ENCODE peak calls at places on chromosomes 12 and 14, in eight cellular contexts. O, P, Q, M, H, Y, T and C are unnamed samples.
A peak's percentile ranks its signal among the peaks of the same experiment; 100 is the strongest.

GRCh38 chr14:90510208-90510607 is 113.4 kb downstream of the CALM1 start:
- DNase-seq in T (peak; percentile 72), M (no peak), Q (no peak), P (no peak), O (no peak), Y (no peak), H (no peak), C (no peak)

GRCh38 chr12:132872975-132873421 is 14.4 kb downstream of the CHFR start:
- DNase-seq in T (no peak), O (no peak), Y (no peak), Q (no peak), P (no peak), M (no peak), H (peak; percentile 16), C (peak; percentile 50)

GRCh38 chr12:62631531-62632520 is 165.2 kb downstream of the MON2 start:
- DNase-seq in P (peak; percentile 78), M (peak; percentile 83), H (no peak), Y (peak; percentile 63), T (peak; percentile 68), Q (peak; percentile 73), O (no peak), C (peak; percentile 50)

GRCh38 chr12:70364695-70365397 is 1.2 kb upstream of the KCNMB4 start:
- DNase-seq in T (no peak), P (no peak), Y (no peak), O (no peak), Q (no peak), H (no peak), M (no peak), C (peak; percentile 16)

GRCh38 chr12:58254463-58254862 is 313.1 kb downstream of the ATP23 start:
- DNase-seq in H (no peak), Y (no peak), Q (no peak), M (no peak), O (no peak), T (no peak), P (no peak), C (no peak)

GRCh38 chr14:74459981-74460380 is 33.1 kb downstream of the NPC2 start:
- DNase-seq in P (no peak), M (no peak), Q (no peak), H (no peak), O (no peak), Y (no peak), T (no peak), C (no peak)

GRCh38 chr12:90398437-90398836 is 556.5 kb downstream of the CCER1 start:
- DNase-seq in Q (no peak), H (no peak), O (no peak), Y (no peak), P (no peak), M (no peak), T (no peak), C (no peak)

GRCh38 chr14:41297961-41298690 is 308.6 kb upstream of the LRFN5 start:
- DNase-seq in O (no peak), Y (no peak), H (no peak), T (no peak), M (no peak), Q (no peak), P (no peak), C (no peak)

GRCh38 chr14:99774526-99775307 is 18.5 kb upstream of the EML1 start:
- DNase-seq in Q (no peak), Y (no peak), H (no peak), M (no peak), T (no peak), O (no peak), P (no peak), C (no peak)

GRCh38 chr12:97487470-97487869 is 24.9 kb downstream of the RMST start:
- DNase-seq in Q (no peak), T (no peak), O (no peak), Y (no peak), M (no peak), P (no peak), H (no peak), C (no peak)

GRCh38 chr14:32121948-32122347 is 44.8 kb downstream of the ARHGAP5 start:
- DNase-seq in T (no peak), Q (peak; percentile 57), Y (no peak), M (peak; percentile 2), O (no peak), H (no peak), P (no peak), C (no peak)

GRCh38 chr14:65910108-65910507 is 497.6 kb downstream of the FUT8 start:
- DNase-seq in P (no peak), H (no peak), M (peak; percentile 17), Q (peak; percentile 0), Y (no peak), T (no peak), O (no peak), C (no peak)

GRCh38 chr14:102417646-102418045 is 54.9 kb downstream of the TECPR2 start:
- DNase-seq in Y (no peak), O (no peak), P (no peak), H (no peak), M (no peak), Q (no peak), T (no peak), C (no peak)

GRCh38 chr12:14691560-14691959 is 4.8 kb downstream of the GUCY2C start:
- DNase-seq in M (no peak), T (no peak), Y (peak; percentile 20), H (no peak), P (no peak), O (no peak), Q (no peak), C (no peak)

GRCh38 chr12:58029260-58029659 is 87.9 kb downstream of the ATP23 start:
- DNase-seq in T (no peak), M (no peak), P (no peak), H (no peak), Q (no peak), O (no peak), Y (no peak), C (no peak)